ENCODE peak calls at places on chromosome 4, in ten cellular contexts. One of them, this sample, is unnamed.

GRCh38 chr4:186191266-186192067 is at the start of gene CYP4V2:
- DNase-seq in psoas muscle: peak
- DNase-seq in RWPE1: peak
- DNase-seq in neural progenitor cell: peak
- DNase-seq in GM23338: peak
- DNase-seq in mesendoderm: peak
- DNase-seq in stomach: peak
- DNase-seq in cardiac muscle cell: peak
- DNase-seq in CD4-positive, alpha-beta memory T cell: peak
- DNase-seq in caudate nucleus: peak
- DNase-seq in this sample: peak

GRCh38 chr4:149781150-149781549 is 34.5 kb downstream of the IQCM start:
- DNase-seq in psoas muscle: no peak
- DNase-seq in RWPE1: peak
- DNase-seq in neural progenitor cell: no peak
- DNase-seq in GM23338: no peak
- DNase-seq in mesendoderm: no peak
- DNase-seq in stomach: no peak
- DNase-seq in cardiac muscle cell: peak
- DNase-seq in CD4-positive, alpha-beta memory T cell: no peak
- DNase-seq in caudate nucleus: no peak
- DNase-seq in this sample: peak

GRCh38 chr4:55181606-55182005 is 56.2 kb upstream of the KDR start:
- DNase-seq in psoas muscle: no peak
- DNase-seq in RWPE1: no peak
- DNase-seq in neural progenitor cell: no peak
- DNase-seq in GM23338: no peak
- DNase-seq in mesendoderm: peak
- DNase-seq in stomach: no peak
- DNase-seq in cardiac muscle cell: peak
- DNase-seq in CD4-positive, alpha-beta memory T cell: no peak
- DNase-seq in caudate nucleus: no peak
- DNase-seq in this sample: peak

GRCh38 chr4:112130903-112131302 is 14.4 kb upstream of the FAM241A start:
- DNase-seq in psoas muscle: no peak
- DNase-seq in RWPE1: no peak
- DNase-seq in neural progenitor cell: no peak
- DNase-seq in GM23338: peak
- DNase-seq in mesendoderm: peak
- DNase-seq in stomach: no peak
- DNase-seq in cardiac muscle cell: peak
- DNase-seq in CD4-positive, alpha-beta memory T cell: no peak
- DNase-seq in caudate nucleus: no peak
- DNase-seq in this sample: no peak

GRCh38 chr4:104394409-104394813 is 100.3 kb downstream of the CXXC4 start:
- DNase-seq in psoas muscle: no peak
- DNase-seq in RWPE1: no peak
- DNase-seq in neural progenitor cell: peak
- DNase-seq in GM23338: peak
- DNase-seq in mesendoderm: peak
- DNase-seq in stomach: no peak
- DNase-seq in cardiac muscle cell: no peak
- DNase-seq in CD4-positive, alpha-beta memory T cell: no peak
- DNase-seq in caudate nucleus: peak
- DNase-seq in this sample: no peak

GRCh38 chr4:40264995-40265909 is 68.4 kb downstream of the RHOH start:
- DNase-seq in psoas muscle: no peak
- DNase-seq in RWPE1: no peak
- DNase-seq in neural progenitor cell: peak
- DNase-seq in GM23338: no peak
- DNase-seq in mesendoderm: peak
- DNase-seq in stomach: peak
- DNase-seq in cardiac muscle cell: no peak
- DNase-seq in CD4-positive, alpha-beta memory T cell: peak
- DNase-seq in caudate nucleus: no peak
- DNase-seq in this sample: peak

GRCh38 chr4:96003941-96004340 is 164.0 kb downstream of the PDHA2 start:
- DNase-seq in psoas muscle: no peak
- DNase-seq in RWPE1: no peak
- DNase-seq in neural progenitor cell: peak
- DNase-seq in GM23338: no peak
- DNase-seq in mesendoderm: no peak
- DNase-seq in stomach: no peak
- DNase-seq in cardiac muscle cell: peak
- DNase-seq in CD4-positive, alpha-beta memory T cell: no peak
- DNase-seq in caudate nucleus: no peak
- DNase-seq in this sample: no peak

GRCh38 chr4:78610546-78611214 is 59.1 kb downstream of the ANXA3 start:
- DNase-seq in psoas muscle: no peak
- DNase-seq in RWPE1: no peak
- DNase-seq in neural progenitor cell: no peak
- DNase-seq in GM23338: no peak
- DNase-seq in mesendoderm: no peak
- DNase-seq in stomach: no peak
- DNase-seq in cardiac muscle cell: peak
- DNase-seq in CD4-positive, alpha-beta memory T cell: peak
- DNase-seq in caudate nucleus: no peak
- DNase-seq in this sample: no peak

GRCh38 chr4:152356428-152357034 is 179.4 kb downstream of the FBXW7 start:
- DNase-seq in psoas muscle: no peak
- DNase-seq in RWPE1: no peak
- DNase-seq in neural progenitor cell: no peak
- DNase-seq in GM23338: no peak
- DNase-seq in mesendoderm: no peak
- DNase-seq in stomach: no peak
- DNase-seq in cardiac muscle cell: peak
- DNase-seq in CD4-positive, alpha-beta memory T cell: no peak
- DNase-seq in caudate nucleus: no peak
- DNase-seq in this sample: peak

GRCh38 chr4:4477796-4478195 is 64.1 kb downstream of the STX18 start:
- DNase-seq in psoas muscle: no peak
- DNase-seq in RWPE1: no peak
- DNase-seq in neural progenitor cell: no peak
- DNase-seq in GM23338: no peak
- DNase-seq in mesendoderm: no peak
- DNase-seq in stomach: no peak
- DNase-seq in cardiac muscle cell: no peak
- DNase-seq in CD4-positive, alpha-beta memory T cell: no peak
- DNase-seq in caudate nucleus: no peak
- DNase-seq in this sample: no peak

GRCh38 chr4:74431113-74431826 is 13.7 kb upstream of the AREG start:
- DNase-seq in psoas muscle: no peak
- DNase-seq in RWPE1: no peak
- DNase-seq in neural progenitor cell: no peak
- DNase-seq in GM23338: no peak
- DNase-seq in mesendoderm: no peak
- DNase-seq in stomach: no peak
- DNase-seq in cardiac muscle cell: peak
- DNase-seq in CD4-positive, alpha-beta memory T cell: no peak
- DNase-seq in caudate nucleus: no peak
- DNase-seq in this sample: peak

GRCh38 chr4:184529283-184529682 is 54.9 kb upstream of the IRF2 start:
- DNase-seq in psoas muscle: no peak
- DNase-seq in RWPE1: peak
- DNase-seq in neural progenitor cell: no peak
- DNase-seq in GM23338: peak
- DNase-seq in mesendoderm: peak
- DNase-seq in stomach: no peak
- DNase-seq in cardiac muscle cell: no peak
- DNase-seq in CD4-positive, alpha-beta memory T cell: no peak
- DNase-seq in caudate nucleus: no peak
- DNase-seq in this sample: peak

GRCh38 chr4:53716471-53717063 is 125.3 kb upstream of the LNX1 start:
- DNase-seq in psoas muscle: no peak
- DNase-seq in RWPE1: no peak
- DNase-seq in neural progenitor cell: no peak
- DNase-seq in GM23338: no peak
- DNase-seq in mesendoderm: no peak
- DNase-seq in stomach: no peak
- DNase-seq in cardiac muscle cell: peak
- DNase-seq in CD4-positive, alpha-beta memory T cell: no peak
- DNase-seq in caudate nucleus: no peak
- DNase-seq in this sample: no peak

GRCh38 chr4:28966982-28967381 is 1753.2 kb upstream of the PCDH7 start:
- DNase-seq in psoas muscle: no peak
- DNase-seq in RWPE1: peak
- DNase-seq in neural progenitor cell: no peak
- DNase-seq in GM23338: no peak
- DNase-seq in mesendoderm: peak
- DNase-seq in stomach: no peak
- DNase-seq in cardiac muscle cell: peak
- DNase-seq in CD4-positive, alpha-beta memory T cell: no peak
- DNase-seq in caudate nucleus: no peak
- DNase-seq in this sample: peak

GRCh38 chr4:137310156-137310555 is 222.1 kb downstream of the PCDH18 start:
- DNase-seq in psoas muscle: no peak
- DNase-seq in RWPE1: no peak
- DNase-seq in neural progenitor cell: no peak
- DNase-seq in GM23338: no peak
- DNase-seq in mesendoderm: peak
- DNase-seq in stomach: no peak
- DNase-seq in cardiac muscle cell: peak
- DNase-seq in CD4-positive, alpha-beta memory T cell: no peak
- DNase-seq in caudate nucleus: no peak
- DNase-seq in this sample: peak

DNA sequence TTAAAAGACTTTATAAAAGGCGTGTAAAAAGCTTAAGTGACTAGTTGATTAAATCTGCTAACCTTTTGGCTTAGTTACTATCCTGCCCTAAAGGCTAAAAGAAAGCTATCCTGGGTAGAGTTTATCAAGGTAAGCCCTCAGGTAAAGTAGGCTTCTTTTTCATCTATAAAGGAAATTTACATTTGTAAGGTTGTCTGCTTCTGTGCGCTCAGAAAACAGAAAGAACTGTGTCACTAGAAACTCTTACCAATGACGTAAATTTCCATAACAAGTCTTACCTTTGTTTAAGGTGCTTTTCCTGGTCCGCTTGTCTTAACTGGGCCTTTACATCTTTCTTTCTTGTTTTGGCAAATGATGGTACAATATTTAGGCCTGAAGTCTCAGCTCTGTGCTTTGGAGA is 37.7 kb upstream of the FGF2 start:
- DNase-seq in psoas muscle: no peak
- DNase-seq in RWPE1: no peak
- DNase-seq in neural progenitor cell: no peak
- DNase-seq in GM23338: peak
- DNase-seq in mesendoderm: no peak
- DNase-seq in stomach: no peak
- DNase-seq in cardiac muscle cell: no peak
- DNase-seq in CD4-positive, alpha-beta memory T cell: no peak
- DNase-seq in caudate nucleus: no peak
- DNase-seq in this sample: no peak
- H3K27ac ChIP-seq in psoas muscle: no peak
- H3K27ac ChIP-seq in RWPE1: no peak
- H3K27ac ChIP-seq in neural progenitor cell: no peak
- H3K27ac ChIP-seq in GM23338: peak
- H3K27ac ChIP-seq in mesendoderm: no peak
- H3K27ac ChIP-seq in stomach: no peak
- H3K27ac ChIP-seq in cardiac muscle cell: no peak
- H3K27ac ChIP-seq in CD4-positive, alpha-beta memory T cell: no peak
- H3K27ac ChIP-seq in caudate nucleus: no peak
- H3K27ac ChIP-seq in this sample: no peak

DNA sequence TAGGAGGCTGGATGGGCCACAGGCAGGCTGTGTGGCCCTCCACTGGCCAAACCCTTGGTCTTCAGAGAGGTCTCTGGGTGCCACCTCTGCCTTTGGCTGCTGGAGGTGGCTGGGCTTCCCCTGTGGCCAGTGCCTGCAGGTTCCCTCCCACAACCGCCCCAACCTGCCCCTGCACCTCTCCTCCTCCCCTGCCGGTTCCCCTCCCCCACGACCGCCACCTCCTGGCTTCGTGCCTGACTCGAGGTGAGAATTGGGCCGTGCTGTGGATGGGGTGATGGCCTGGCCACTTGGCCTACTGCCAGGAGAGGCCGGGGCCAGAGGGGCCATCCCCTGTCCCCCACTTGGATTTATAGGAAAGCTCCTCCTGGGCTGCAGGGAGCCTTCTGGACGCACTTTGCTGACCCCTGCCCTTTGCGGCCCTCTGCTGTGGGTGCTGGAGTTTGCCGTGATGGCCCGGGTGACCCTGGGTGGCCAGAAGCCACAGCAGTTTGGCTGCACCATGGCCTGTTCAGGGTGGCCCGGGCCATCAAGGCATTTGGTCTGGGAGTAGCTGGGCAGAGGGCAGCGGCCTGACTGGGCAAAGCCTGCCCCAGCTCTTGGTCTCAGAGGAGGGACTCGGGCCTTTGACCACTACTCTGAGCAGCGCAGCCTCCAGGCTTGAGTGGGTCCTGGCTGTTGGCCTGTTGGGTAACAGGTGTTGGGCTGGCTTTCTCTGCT is 3.8 kb downstream of the NAT8L start:
- DNase-seq in psoas muscle: no peak
- DNase-seq in RWPE1: no peak
- DNase-seq in neural progenitor cell: no peak
- DNase-seq in GM23338: no peak
- DNase-seq in mesendoderm: no peak
- DNase-seq in stomach: no peak
- DNase-seq in cardiac muscle cell: no peak
- DNase-seq in CD4-positive, alpha-beta memory T cell: no peak
- DNase-seq in caudate nucleus: no peak
- DNase-seq in this sample: no peak
- H3K27ac ChIP-seq in psoas muscle: no peak
- H3K27ac ChIP-seq in RWPE1: no peak
- H3K27ac ChIP-seq in neural progenitor cell: no peak
- H3K27ac ChIP-seq in GM23338: no peak
- H3K27ac ChIP-seq in mesendoderm: no peak
- H3K27ac ChIP-seq in stomach: no peak
- H3K27ac ChIP-seq in cardiac muscle cell: no peak
- H3K27ac ChIP-seq in CD4-positive, alpha-beta memory T cell: no peak
- H3K27ac ChIP-seq in caudate nucleus: peak
- H3K27ac ChIP-seq in this sample: no peak

GRCh38 chr4:1414831-1415680 is 8.8 kb upstream of the NKX1-1 start:
- DNase-seq in psoas muscle: peak
- DNase-seq in RWPE1: no peak
- DNase-seq in neural progenitor cell: no peak
- DNase-seq in GM23338: peak
- DNase-seq in mesendoderm: no peak
- DNase-seq in stomach: peak
- DNase-seq in cardiac muscle cell: no peak
- DNase-seq in CD4-positive, alpha-beta memory T cell: no peak
- DNase-seq in caudate nucleus: no peak
- DNase-seq in this sample: no peak
- H3K27ac ChIP-seq in psoas muscle: no peak
- H3K27ac ChIP-seq in RWPE1: no peak
- H3K27ac ChIP-seq in neural progenitor cell: no peak
- H3K27ac ChIP-seq in GM23338: no peak
- H3K27ac ChIP-seq in mesendoderm: no peak
- H3K27ac ChIP-seq in stomach: no peak
- H3K27ac ChIP-seq in cardiac muscle cell: no peak
- H3K27ac ChIP-seq in CD4-positive, alpha-beta memory T cell: no peak
- H3K27ac ChIP-seq in caudate nucleus: no peak
- H3K27ac ChIP-seq in this sample: no peak

DNA sequence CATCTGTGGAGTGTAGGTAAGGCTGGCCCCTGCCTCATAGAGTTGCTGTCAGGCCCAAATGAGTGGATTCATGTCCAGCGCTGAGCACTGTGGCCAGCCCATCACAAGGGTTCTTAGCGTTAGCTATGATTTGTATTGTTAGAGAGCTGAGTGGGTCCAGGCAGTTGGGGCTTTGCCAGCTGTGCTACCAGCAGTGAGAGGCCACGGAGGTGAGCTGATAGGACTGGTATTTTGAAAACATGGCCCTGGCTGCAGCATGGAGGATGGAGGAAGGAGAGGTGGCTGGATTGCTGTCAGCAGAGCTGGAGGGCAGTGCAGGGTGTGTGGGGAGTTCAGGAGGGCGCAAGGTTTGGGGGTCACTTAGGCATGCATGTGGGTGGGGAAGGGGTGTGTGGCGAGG is 69.8 kb downstream of the PSAPL1 start:
- DNase-seq in psoas muscle: no peak
- DNase-seq in RWPE1: no peak
- DNase-seq in neural progenitor cell: no peak
- DNase-seq in GM23338: no peak
- DNase-seq in mesendoderm: no peak
- DNase-seq in stomach: no peak
- DNase-seq in cardiac muscle cell: no peak
- DNase-seq in CD4-positive, alpha-beta memory T cell: no peak
- DNase-seq in caudate nucleus: no peak
- DNase-seq in this sample: no peak
- H3K27ac ChIP-seq in psoas muscle: no peak
- H3K27ac ChIP-seq in RWPE1: peak
- H3K27ac ChIP-seq in neural progenitor cell: no peak
- H3K27ac ChIP-seq in GM23338: no peak
- H3K27ac ChIP-seq in mesendoderm: no peak
- H3K27ac ChIP-seq in stomach: no peak
- H3K27ac ChIP-seq in cardiac muscle cell: no peak
- H3K27ac ChIP-seq in CD4-positive, alpha-beta memory T cell: no peak
- H3K27ac ChIP-seq in caudate nucleus: peak
- H3K27ac ChIP-seq in this sample: no peak

This sample was measured in brain microvascular endothelial cell.